ENCODE peak calls at places on chromosomes 11 and 22, in seven cellular contexts. Y is H9, J is body of pancreas, A is transverse colon, K is adrenal gland, V is fibroblast of lung, N is mammary epithelial cell. C is an unnamed sample.

GRCh38 chr11:84719935-84720577 is 907.1 kb downstream of the DLG2 start:
- DNase-seq in N (no peak), A (peak; percentile 7), Y (peak; percentile 63), J (peak; percentile 19), K (peak; percentile 14), V (no peak), C (peak; percentile 28)

GRCh38 chr11:20530942-20531703 is 68.3 kb upstream of the SLC6A5 start:
- DNase-seq in A (no peak), V (no peak), Y (no peak), N (no peak), K (no peak), J (no peak), C (no peak)

GRCh38 chr11:105456950-105457349 is 152.9 kb upstream of the GRIA4 start:
- DNase-seq in V (no peak), Y (peak; percentile 61), J (no peak), N (no peak), A (no peak), K (no peak), C (no peak)

GRCh38 chr11:6898911-6899310 is 6.6 kb upstream of the OR2D2 start:
- DNase-seq in V (no peak), Y (no peak), J (no peak), N (no peak), A (no peak), K (no peak), C (no peak)

GRCh38 chr22:17191163-17191562 is 28.1 kb downstream of the ADA2 start:
- DNase-seq in Y (no peak), V (peak; percentile 69), A (no peak), K (no peak), J (no peak), N (peak; percentile 6), C (no peak)

GRCh38 chr11:117037952-117038350 is 60.3 kb downstream of the SIK3 start:
- DNase-seq in V (no peak), K (no peak), A (no peak), N (no peak), Y (no peak), J (no peak), C (no peak)

GRCh38 chr11:35717520-35717919 is 54.9 kb downstream of the TRIM44 start:
- DNase-seq in K (no peak), Y (no peak), N (no peak), A (no peak), J (no peak), V (no peak), C (no peak)

GRCh38 chr22:33076368-33076767 is 18.2 kb upstream of the SYN3 start:
- DNase-seq in K (no peak), N (peak; percentile 19), J (no peak), Y (no peak), A (no peak), V (peak; percentile 8), C (no peak)

GRCh38 chr11:128942272-128942612 is 429 bp downstream of the TP53AIP1 start:
- DNase-seq in Y (no peak), V (no peak), A (no peak), J (no peak), N (no peak), K (no peak), C (no peak)

GRCh38 chr11:44812971-44813370 is 86.2 kb downstream of the TSPAN18 start:
- DNase-seq in A (no peak), Y (no peak), K (no peak), N (no peak), J (no peak), V (no peak), C (no peak)

GRCh38 chr11:73237471-73238290 is 19.6 kb downstream of the P2RY2 start:
- DNase-seq in A (no peak), N (no peak), J (no peak), Y (peak; percentile 23), K (peak; percentile 90), V (peak; percentile 20), C (no peak)

GRCh38 chr22:22154068-22154467 is 90.5 kb upstream of the VPREB1 start:
- DNase-seq in N (no peak), Y (no peak), A (no peak), J (no peak), V (no peak), K (no peak), C (no peak)

GRCh38 chr11:24155792-24156191 is 341.1 kb upstream of the LUZP2 start:
- DNase-seq in K (no peak), Y (peak; percentile 63), N (no peak), A (no peak), V (no peak), J (no peak), C (no peak)

GRCh38 chr11:134531331-134532135 is 119.5 kb upstream of the B3GAT1 start:
- DNase-seq in N (no peak), Y (peak; percentile 18), J (no peak), V (no peak), A (no peak), K (no peak), C (no peak)

GRCh38 chr11:19974886-19975285 is 185.4 kb downstream of the DBX1 start:
- DNase-seq in N (no peak), V (no peak), A (no peak), Y (no peak), K (no peak), J (no peak), C (no peak)

GRCh38 chr11:108871152-108871551 is 206.3 kb downstream of the DDX10 start:
- DNase-seq in A (no peak), K (no peak), V (peak; percentile 77), N (peak; percentile 56), Y (peak; percentile 33), J (peak; percentile 16), C (no peak)

GRCh38 chr22:20037419-20037818 is 16.5 kb downstream of the TANGO2 start:
- DNase-seq in Y (no peak), A (no peak), K (no peak), N (no peak), V (no peak), J (no peak), C (no peak)

GRCh38 chr22:48226026-48227013 is 1463.9 kb downstream of the TBC1D22A start:
- DNase-seq in A (no peak), N (no peak), K (no peak), Y (no peak), V (no peak), J (no peak), C (no peak)

GRCh38 chr22:30882974-30883533 is 85.5 kb downstream of the MORC2 start:
- DNase-seq in A (no peak), J (no peak), Y (no peak), N (no peak), K (no peak), V (no peak), C (no peak)

GRCh38 chr11:41461057-41461681 is 1.7 kb upstream of the LRRC4C start:
- DNase-seq in J (no peak), A (no peak), N (peak; percentile 9), Y (no peak), V (no peak), K (no peak), C (no peak)

GRCh38 chr22:28074526-28074925 is 155.5 kb upstream of the PITPNB start:
- DNase-seq in V (no peak), K (no peak), A (no peak), Y (no peak), J (no peak), N (no peak), C (no peak)

GRCh38 chr11:119684361-119685072 is 44.5 kb downstream of the NECTIN1 start:
- DNase-seq in N (peak; percentile 91), K (no peak), J (peak; percentile 47), A (no peak), Y (no peak), V (peak; percentile 79), C (no peak)

GRCh38 chr11:109735139-109735538 is 313.1 kb downstream of the C11orf87 start:
- DNase-seq in Y (no peak), K (no peak), J (no peak), V (peak; percentile 17), N (no peak), A (no peak), C (no peak)

GRCh38 chr11:5380740-5381342 is 2.8 kb upstream of the OR51M1 start:
- DNase-seq in A (peak; percentile 27), N (peak; percentile 35), J (peak; percentile 31), K (peak; percentile 57), V (peak; percentile 49), Y (peak; percentile 76), C (no peak)

GRCh38 chr11:9250139-9250582 is 15.0 kb downstream of the DENND5A start:
- DNase-seq in K (no peak), Y (no peak), A (no peak), V (peak; percentile 71), J (no peak), N (no peak), C (no peak)

GRCh38 chr11:86374586-86374985 is at the start of gene CCDC81:
- DNase-seq in K (no peak), N (no peak), A (no peak), V (peak; percentile 47), Y (peak; percentile 91), J (peak; percentile 11), C (no peak)

GRCh38 chr11:13384837-13385417 is 78.1 kb downstream of the BTBD10 start:
- DNase-seq in N (peak; percentile 22), Y (peak; percentile 54), A (peak; percentile 28), V (peak; percentile 49), J (peak; percentile 25), K (no peak), C (peak; percentile 17)

GRCh38 chr11:67408437-67409200 is 4.7 kb downstream of the TBC1D10C start:
- DNase-seq in A (no peak), N (no peak), V (no peak), K (no peak), J (no peak), Y (no peak), C (peak; percentile 39)

GRCh38 chr22:44824271-44824670 is 71.9 kb downstream of the ARHGAP8 start:
- DNase-seq in A (no peak), V (no peak), J (no peak), Y (no peak), K (no peak), N (no peak), C (no peak)

GRCh38 chr11:72326151-72326842 is 82.3 kb upstream of the PHOX2A start:
- DNase-seq in K (no peak), Y (no peak), N (peak; percentile 32), J (no peak), V (peak; percentile 80), A (no peak), C (no peak)

GRCh38 chr11:130528862-130529261 is 80.4 kb downstream of the ADAMTS15 start:
- DNase-seq in K (no peak), V (no peak), A (no peak), J (no peak), Y (no peak), N (no peak), C (no peak)
- H3K27ac ChIP-seq in K (no peak overlapping the region), V (no peak overlapping the region), A (no peak overlapping the region), J (no peak overlapping the region), Y (no peak overlapping the region), N (no peak overlapping the region), C (no peak overlapping the region)

GRCh38 chr22:37014415-37014806 is 4.8 kb downstream of the TST start:
- DNase-seq in K (no peak), Y (no peak), A (no peak), V (no peak), N (no peak), J (no peak), C (no peak)
- H3K27ac ChIP-seq in K (no peak overlapping the region), Y (no peak overlapping the region), A (peak overlapping the region; percentile 99), V (no peak overlapping the region), N (no peak overlapping the region), J (no peak overlapping the region), C (no peak overlapping the region)

GRCh38 chr22:42958937-42959336 is 56.0 kb downstream of the PACSIN2 start:
- DNase-seq in A (no peak), V (no peak), K (no peak), N (no peak), J (no peak), Y (no peak), C (no peak)
- H3K27ac ChIP-seq in A (peak overlapping the region; percentile 76), V (peak overlapping the region; percentile 4), K (peak overlapping the region; percentile 68), N (peak overlapping the region; percentile 72), J (peak overlapping the region; percentile 87), Y (no peak overlapping the region), C (no peak overlapping the region)

GRCh38 chr11:65377777-65378176 is 4.7 kb downstream of the SLC25A45 start:
- DNase-seq in N (no peak), A (no peak), V (no peak), J (no peak), Y (no peak), K (no peak), C (no peak)
- H3K27ac ChIP-seq in N (no peak overlapping the region), A (no peak overlapping the region), V (no peak overlapping the region), J (peak overlapping the region; percentile 99), Y (no peak overlapping the region), K (no peak overlapping the region), C (no peak overlapping the region)

C was measured in caudate nucleus.